ENCODE peak calls at places on chromosomes 12 and 14, in four cellular contexts. One of them, this sample, is unnamed.

GRCh38 chr14:28294834-28295440 is 471.6 kb upstream of the FOXG1 start:
- DNase-seq in occipital lobe: no peak
- DNase-seq in spleen: no peak
- DNase-seq in NCI-H1417: peak; percentile 53
- DNase-seq in this sample: peak; percentile 57

GRCh38 chr12:9741726-9742125 is 8.8 kb upstream of the CLECL1 start:
- DNase-seq in occipital lobe: no peak
- DNase-seq in spleen: peak; percentile 80
- DNase-seq in NCI-H1417: no peak
- DNase-seq in this sample: no peak

GRCh38 chr12:95755236-95755865 is 35.2 kb downstream of the NTN4 start:
- DNase-seq in occipital lobe: no peak
- DNase-seq in spleen: no peak
- DNase-seq in NCI-H1417: peak; percentile 20
- DNase-seq in this sample: no peak

GRCh38 chr12:65430571-65431306 is 152.3 kb downstream of the MSRB3 start:
- DNase-seq in occipital lobe: no peak
- DNase-seq in spleen: no peak
- DNase-seq in NCI-H1417: no peak
- DNase-seq in this sample: peak; percentile 81

GRCh38 chr14:51382506-51382905 is 142.5 kb downstream of the TMX1 start:
- DNase-seq in occipital lobe: no peak
- DNase-seq in spleen: no peak
- DNase-seq in NCI-H1417: peak; percentile 93
- DNase-seq in this sample: no peak

GRCh38 chr14:104885973-104886689 is 21.1 kb downstream of the CEP170B start:
- DNase-seq in occipital lobe: no peak
- DNase-seq in spleen: peak; percentile 72
- DNase-seq in NCI-H1417: no peak
- DNase-seq in this sample: no peak

GRCh38 chr12:47636908-47637780 is 68.7 kb downstream of the RPAP3 start:
- DNase-seq in occipital lobe: no peak
- DNase-seq in spleen: peak; percentile 79
- DNase-seq in NCI-H1417: no peak
- DNase-seq in this sample: no peak

GRCh38 chr12:1660304-1661187 is 30.3 kb upstream of the ADIPOR2 start:
- DNase-seq in occipital lobe: no peak
- DNase-seq in spleen: no peak
- DNase-seq in NCI-H1417: no peak
- DNase-seq in this sample: no peak

GRCh38 chr14:34693228-34693939 is 21.0 kb downstream of the CFL2 start:
- DNase-seq in occipital lobe: no peak
- DNase-seq in spleen: no peak
- DNase-seq in NCI-H1417: peak; percentile 41
- DNase-seq in this sample: no peak

GRCh38 chr12:57332646-57333312 is 81.8 kb upstream of the STAC3 start:
- DNase-seq in occipital lobe: no peak
- DNase-seq in spleen: no peak
- DNase-seq in NCI-H1417: no peak
- DNase-seq in this sample: no peak

GRCh38 chr14:101004954-101005353 is 101.4 kb upstream of the RTL1 start:
- DNase-seq in occipital lobe: no peak
- DNase-seq in spleen: no peak
- DNase-seq in NCI-H1417: no peak
- DNase-seq in this sample: peak; percentile 71

GRCh38 chr12:56078931-56079728 is 835 bp upstream of the ERBB3 start:
- DNase-seq in occipital lobe: peak; percentile 74
- DNase-seq in spleen: peak; percentile 89
- DNase-seq in NCI-H1417: peak; percentile 32
- DNase-seq in this sample: peak; percentile 85

GRCh38 chr14:44995770-44996294 is 33.8 kb downstream of the TOGARAM1 start:
- DNase-seq in occipital lobe: no peak
- DNase-seq in spleen: no peak
- DNase-seq in NCI-H1417: no peak
- DNase-seq in this sample: peak; percentile 4

GRCh38 chr12:95733156-95733825 is 57.3 kb downstream of the NTN4 start:
- DNase-seq in occipital lobe: no peak
- DNase-seq in spleen: no peak
- DNase-seq in NCI-H1417: peak; percentile 85
- DNase-seq in this sample: peak; percentile 91

GRCh38 chr14:85867450-85867849 is 337.5 kb downstream of the FLRT2 start:
- DNase-seq in occipital lobe: no peak
- DNase-seq in spleen: no peak
- DNase-seq in NCI-H1417: no peak
- DNase-seq in this sample: no peak

GRCh38 chr12:89345830-89346740 is 6.2 kb downstream of the DUSP6 start:
- DNase-seq in occipital lobe: no peak
- DNase-seq in spleen: peak; percentile 88
- DNase-seq in NCI-H1417: peak; percentile 76
- DNase-seq in this sample: peak; percentile 77

GRCh38 chr12:6860116-6860515 is 7.2 kb upstream of the TPI1 start:
- DNase-seq in occipital lobe: no peak
- DNase-seq in spleen: no peak
- DNase-seq in NCI-H1417: no peak
- DNase-seq in this sample: no peak

GRCh38 chr12:4214912-4215861 is 58.4 kb upstream of the CCND2 start:
- DNase-seq in occipital lobe: no peak
- DNase-seq in spleen: peak; percentile 91
- DNase-seq in NCI-H1417: no peak
- DNase-seq in this sample: no peak

GRCh38 chr12:50734409-50735263 is 29.3 kb upstream of the ATF1 start:
- DNase-seq in occipital lobe: no peak
- DNase-seq in spleen: no peak
- DNase-seq in NCI-H1417: no peak
- DNase-seq in this sample: peak; percentile 19

GRCh38 chr12:119659289-119659897 is 8.5 kb upstream of the PRKAB1 start:
- DNase-seq in occipital lobe: no peak
- DNase-seq in spleen: no peak
- DNase-seq in NCI-H1417: peak; percentile 67
- DNase-seq in this sample: peak; percentile 25

GRCh38 chr14:24695265-24696241 is 61.6 kb upstream of the GZMB start:
- DNase-seq in occipital lobe: no peak
- DNase-seq in spleen: no peak
- DNase-seq in NCI-H1417: no peak
- DNase-seq in this sample: no peak

GRCh38 chr14:86305058-86305457 is 775.1 kb downstream of the FLRT2 start:
- DNase-seq in occipital lobe: no peak
- DNase-seq in spleen: no peak
- DNase-seq in NCI-H1417: no peak
- DNase-seq in this sample: no peak

GRCh38 chr12:26431211-26431610 is 235.8 kb downstream of the SSPN start:
- DNase-seq in occipital lobe: no peak
- DNase-seq in spleen: no peak
- DNase-seq in NCI-H1417: no peak
- DNase-seq in this sample: no peak

GRCh38 chr12:75528692-75529091 is 17.3 kb upstream of the KRR1 start:
- DNase-seq in occipital lobe: no peak
- DNase-seq in spleen: no peak
- DNase-seq in NCI-H1417: no peak
- DNase-seq in this sample: no peak

GRCh38 chr12:26787125-26787495 is 45.9 kb downstream of the ITPR2 start:
- DNase-seq in occipital lobe: no peak
- DNase-seq in spleen: no peak
- DNase-seq in NCI-H1417: no peak
- DNase-seq in this sample: peak; percentile 85

GRCh38 chr12:59383426-59383822 is 212.4 kb upstream of the SLC16A7 start:
- DNase-seq in occipital lobe: peak; percentile 7
- DNase-seq in spleen: no peak
- DNase-seq in NCI-H1417: no peak
- DNase-seq in this sample: no peak

GRCh38 chr12:89319111-89319510 is 33.2 kb downstream of the DUSP6 start:
- DNase-seq in occipital lobe: no peak
- DNase-seq in spleen: no peak
- DNase-seq in NCI-H1417: no peak
- DNase-seq in this sample: no peak

GRCh38 chr12:13234045-13234641 is 37.6 kb downstream of the EMP1 start:
- DNase-seq in occipital lobe: no peak
- DNase-seq in spleen: no peak
- DNase-seq in NCI-H1417: peak; percentile 58
- DNase-seq in this sample: peak; percentile 69

GRCh38 chr12:64671682-64672081 is 61.4 kb downstream of the RASSF3 start:
- DNase-seq in occipital lobe: no peak
- DNase-seq in spleen: no peak
- DNase-seq in NCI-H1417: no peak
- DNase-seq in this sample: no peak

GRCh38 chr14:59103396-59103795 is 85.1 kb upstream of the DAAM1 start:
- DNase-seq in occipital lobe: no peak
- DNase-seq in spleen: no peak
- DNase-seq in NCI-H1417: no peak
- DNase-seq in this sample: peak; percentile 61

GRCh38 chr14:20332946-20333782 is at the start of gene CCNB1IP1:
- DNase-seq in occipital lobe: peak; percentile 60
- DNase-seq in spleen: no peak
- DNase-seq in NCI-H1417: peak; percentile 89
- DNase-seq in this sample: peak; percentile 92

GRCh38 chr14:61260939-61261776 is 20.0 kb downstream of the TMEM30B start:
- DNase-seq in occipital lobe: no peak
- DNase-seq in spleen: no peak
- DNase-seq in NCI-H1417: peak; percentile 57
- DNase-seq in this sample: peak; percentile 85

GRCh38 chr12:101909646-101910045 is 32.3 kb downstream of the DRAM1 start:
- DNase-seq in occipital lobe: no peak
- DNase-seq in spleen: no peak
- DNase-seq in NCI-H1417: no peak
- DNase-seq in this sample: no peak

GRCh38 chr14:39182770-39183684 is 8.0 kb downstream of the PNN start:
- DNase-seq in occipital lobe: no peak
- DNase-seq in spleen: no peak
- DNase-seq in NCI-H1417: no peak
- DNase-seq in this sample: no peak

GRCh38 chr14:101188571-101188915 is 285.0 kb upstream of the RTL1 start:
- DNase-seq in occipital lobe: no peak
- DNase-seq in spleen: peak; percentile 19
- DNase-seq in NCI-H1417: no peak
- DNase-seq in this sample: no peak

GRCh38 chr12:2941524-2941923 is 17.7 kb upstream of the TEAD4 start:
- DNase-seq in occipital lobe: no peak
- DNase-seq in spleen: peak; percentile 40
- DNase-seq in NCI-H1417: no peak
- DNase-seq in this sample: no peak

GRCh38 chr12:56267443-56268071 is 815 bp downstream of the COQ10A start:
- DNase-seq in occipital lobe: no peak
- DNase-seq in spleen: no peak
- DNase-seq in NCI-H1417: no peak
- DNase-seq in this sample: no peak

GRCh38 chr14:68784995-68785816 is 7.7 kb downstream of the ZFP36L1 start:
- DNase-seq in occipital lobe: no peak
- DNase-seq in spleen: peak; percentile 76
- DNase-seq in NCI-H1417: no peak
- DNase-seq in this sample: peak; percentile 72

GRCh38 chr12:111274820-111275219 is 94.1 kb downstream of the PHETA1 start:
- DNase-seq in occipital lobe: no peak
- DNase-seq in spleen: no peak
- DNase-seq in NCI-H1417: no peak
- DNase-seq in this sample: no peak